ENCODE peak calls at places on chromosomes 5 and 9, in eight cellular contexts. R, X, D, B, Z, Q, C and S are unnamed samples.

GRCh38 chr9:107732781-107733529 is 243.4 kb upstream of the KLF4 start:
- DNase-seq in D (no peak), R (peak), X (no peak), Q (peak), C (no peak), B (peak), Z (no peak), S (peak)

GRCh38 chr5:44085083-44085482 is 304.1 kb downstream of the FGF10 start:
- DNase-seq in Z (no peak), X (no peak), D (no peak), B (no peak), C (no peak), Q (no peak), R (no peak), S (no peak)

GRCh38 chr9:128113526-128114325 is 13.8 kb downstream of the PTGES2 start:
- DNase-seq in R (no peak), C (no peak), B (no peak), Q (peak), X (peak), Z (no peak), D (peak), S (no peak)

GRCh38 chr5:126020770-126021169 is 402.4 kb upstream of the GRAMD2B start:
- DNase-seq in R (no peak), D (no peak), X (no peak), Q (no peak), C (no peak), Z (no peak), B (no peak), S (no peak)

GRCh38 chr5:150787659-150788058 is 9.1 kb downstream of the SMIM3 start:
- DNase-seq in X (no peak), R (no peak), Z (no peak), B (peak), C (no peak), D (no peak), Q (no peak), S (no peak)

GRCh38 chr9:96818535-96818934 is 35.8 kb downstream of the ZNF782 start:
- DNase-seq in C (no peak), D (no peak), Q (no peak), R (no peak), B (no peak), X (no peak), Z (no peak), S (no peak)

GRCh38 chr9:69323886-69324285 is 1.1 kb upstream of the ENTREP1 start:
- DNase-seq in Q (no peak), R (no peak), B (no peak), X (no peak), Z (no peak), C (no peak), D (no peak), S (no peak)

GRCh38 chr5:25554077-25554476 is 909.3 kb upstream of the CDH10 start:
- DNase-seq in X (no peak), Z (no peak), B (no peak), Q (no peak), R (no peak), C (no peak), D (no peak), S (no peak)

GRCh38 chr5:96997265-96997859 is 61.5 kb downstream of the LNPEP start:
- DNase-seq in B (peak), X (no peak), Q (no peak), D (no peak), Z (no peak), R (peak), C (peak), S (peak)

GRCh38 chr9:34246453-34246852 is 67.6 kb downstream of the UBAP1 start:
- DNase-seq in D (no peak), Q (peak), X (no peak), R (no peak), Z (no peak), C (no peak), B (no peak), S (no peak)

GRCh38 chr5:74851684-74852353 is 14.4 kb downstream of the FAM169A start:
- DNase-seq in C (no peak), D (no peak), X (no peak), R (peak), B (peak), Z (peak), Q (no peak), S (no peak)

GRCh38 chr9:114002986-114003740 is 74.9 kb downstream of the AMBP start:
- DNase-seq in B (peak), C (no peak), X (no peak), Q (no peak), D (no peak), Z (no peak), R (peak), S (no peak)

GRCh38 chr5:164302533-164303235 is 797.3 kb downstream of the MAT2B start:
- DNase-seq in C (no peak), D (no peak), Z (no peak), Q (no peak), X (no peak), B (peak), R (peak), S (no peak)

GRCh38 chr9:110592075-110592830 is 12.7 kb upstream of the SVEP1 start:
- DNase-seq in B (no peak), R (no peak), Z (no peak), X (no peak), C (no peak), Q (no peak), D (no peak), S (no peak)

GRCh38 chr5:168529361-168530234 is 493 bp downstream of the FBLL1 start:
- DNase-seq in B (peak), C (peak), Q (no peak), D (no peak), X (no peak), R (no peak), Z (no peak), S (no peak)

GRCh38 chr5:86917117-86917579 is 299.4 kb downstream of the COX7C start:
- DNase-seq in Z (no peak), D (no peak), B (peak), C (no peak), X (no peak), R (peak), Q (no peak), S (no peak)

GRCh38 chr5:105735704-105736103 is 1935.0 kb downstream of the EFNA5 start:
- DNase-seq in Q (no peak), R (no peak), C (no peak), Z (no peak), B (no peak), X (no peak), D (no peak), S (no peak)

GRCh38 chr5:124444147-124444775 is 302.2 kb downstream of the ZNF608 start:
- DNase-seq in Z (peak), C (no peak), D (no peak), X (no peak), R (no peak), B (no peak), Q (no peak), S (no peak)

GRCh38 chr5:146799235-146800015 is 79.1 kb downstream of the PPP2R2B start:
- DNase-seq in Q (no peak), B (peak), Z (no peak), R (peak), C (no peak), X (no peak), D (no peak), S (no peak)

GRCh38 chr5:181088289-181088688 is 42.7 kb downstream of the OR2V1 start:
- DNase-seq in X (no peak), D (no peak), Z (no peak), R (no peak), C (no peak), B (no peak), Q (no peak), S (no peak)

DNA sequence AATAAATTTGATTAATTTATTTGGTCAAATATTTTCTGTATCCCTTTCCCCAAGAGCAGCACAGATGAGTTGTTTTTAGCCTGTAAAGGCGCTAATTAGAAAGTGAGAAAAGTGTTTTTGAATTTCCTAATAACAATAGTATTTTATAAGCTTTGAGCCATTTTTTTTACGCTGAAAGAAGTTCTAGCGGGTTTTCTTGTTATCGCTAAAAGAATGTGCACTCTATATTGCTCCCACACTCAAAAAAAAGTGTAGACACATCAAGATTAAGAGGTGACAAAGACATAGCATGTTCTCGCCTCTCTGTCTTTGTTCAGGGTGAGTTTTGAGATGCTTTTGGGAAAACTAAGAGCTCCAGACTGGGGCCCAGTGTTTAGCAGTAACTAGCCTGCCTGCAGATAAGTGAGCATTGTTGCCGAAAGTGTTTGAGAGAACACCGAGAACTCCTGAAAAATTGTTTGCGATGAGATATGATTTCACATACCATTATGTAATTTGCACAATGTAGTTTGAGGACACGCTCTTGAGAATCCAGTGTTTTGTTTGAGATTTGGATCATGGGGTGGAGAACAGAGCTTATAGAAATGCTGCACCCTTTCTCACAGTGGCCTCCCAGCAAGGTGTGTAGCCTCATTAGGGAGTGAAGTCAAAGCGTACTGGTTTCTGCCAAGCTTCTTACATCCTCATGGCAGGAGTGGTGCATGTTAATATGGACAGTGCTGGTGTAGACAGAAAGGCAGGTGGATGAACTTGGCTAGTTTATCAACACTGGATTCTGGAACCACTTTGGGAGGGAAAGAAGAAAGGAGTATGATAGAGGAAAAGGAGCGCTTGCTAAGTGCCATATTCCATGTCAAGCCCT is 1.5 kb downstream of the F2R start:
- DNase-seq in Z (no peak), X (no peak), C (no peak), B (no peak), R (no peak), D (no peak), Q (no peak), S (no peak)
- H3K4me3 ChIP-seq in Z (peak), X (peak), C (peak), B (peak), R (peak), D (peak), Q (peak), S (peak)

GRCh38 chr9:126009047-126009446 is 261.9 kb downstream of the PBX3 start:
- DNase-seq in Z (no peak), B (no peak), C (no peak), X (no peak), D (no peak), Q (no peak), R (no peak), S (no peak)
- TF ChIP-seq CTCF in Z (peak), B (no peak), C (peak), X (no peak), D (no peak), Q (no peak), R (no peak), S (peak)

GRCh38 chr5:2286250-2286649 is 403.5 kb upstream of the IRX4 start:
- DNase-seq in D (no peak), Q (no peak), Z (no peak), X (no peak), R (no peak), B (no peak), C (no peak), S (no peak)
- H3K4me3 ChIP-seq in D (no peak), Q (no peak), Z (no peak), X (no peak), R (no peak), B (no peak), C (no peak), S (no peak)

DNA sequence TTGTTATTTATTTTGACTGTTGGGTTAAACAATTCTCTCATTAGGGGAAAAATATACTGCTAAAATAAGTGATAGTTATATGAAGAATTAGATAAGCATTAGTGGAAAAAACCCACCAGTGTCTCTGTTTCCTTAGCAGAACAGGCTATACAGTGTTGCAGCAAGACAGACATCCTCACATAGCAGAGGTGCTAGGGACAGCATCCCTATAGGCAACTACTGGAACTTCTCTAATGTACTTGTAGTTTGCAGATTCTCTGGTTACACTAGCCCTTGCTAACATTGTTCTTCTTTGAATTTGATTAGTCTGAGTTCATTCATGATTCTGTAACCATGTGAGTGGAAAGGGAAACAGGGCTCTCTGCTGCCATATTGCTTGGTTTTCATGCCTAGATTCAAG is 661.8 kb upstream of the RGMB start:
- DNase-seq in B (no peak), Z (no peak), Q (no peak), R (no peak), X (no peak), D (no peak), C (no peak), S (no peak)
- TF ChIP-seq CTCF in B (no peak), Z (no peak), Q (no peak), R (peak), X (no peak), D (no peak), C (peak), S (peak)